ENCODE peak calls at places on chromosome 3, in eight cellular contexts. Z is T-helper 9 cell, I is AG20443, C is iPS-NIHi11, S is tibial artery, Y is NCI-H1694 treated with DMSO at 0.1 percent for 48 hours, N is NB4, A is left ventricle myocardium superior. H is an unnamed sample.

GRCh38 chr3:19147905-19148767 is at the start of gene KCNH8:
- DNase-seq in I (peak), C (peak), A (peak), S (no peak), Z (no peak), N (no peak), Y (peak), H (no peak)

GRCh38 chr3:59046839-59047238 is 3.0 kb downstream of the CFAP20DC start:
- DNase-seq in Z (no peak), C (peak), S (no peak), I (no peak), Y (no peak), A (no peak), N (no peak), H (no peak)

GRCh38 chr3:116030131-116030850 is 407.0 kb downstream of the GAP43 start:
- DNase-seq in Z (no peak), I (no peak), A (no peak), S (no peak), C (no peak), N (no peak), Y (no peak), H (no peak)

GRCh38 chr3:110969229-110970211 is 102.1 kb upstream of the NECTIN3 start:
- DNase-seq in S (no peak), A (no peak), N (no peak), I (no peak), Y (no peak), C (no peak), Z (no peak), H (no peak)

GRCh38 chr3:139286825-139287224 is 57.0 kb upstream of the MRPS22 start:
- DNase-seq in Y (no peak), S (no peak), Z (no peak), N (no peak), C (no peak), A (peak), I (no peak), H (no peak)

GRCh38 chr3:108035751-108036150 is 55.1 kb downstream of the CD47 start:
- DNase-seq in Y (no peak), Z (no peak), A (no peak), S (no peak), C (no peak), N (peak), I (no peak), H (no peak)

GRCh38 chr3:115071122-115071521 is 76.0 kb downstream of the ZBTB20 start:
- DNase-seq in Z (no peak), C (no peak), I (peak), N (no peak), A (no peak), S (no peak), Y (no peak), H (no peak)

GRCh38 chr3:128425142-128425845 is 41.4 kb downstream of the DNAJB8 start:
- DNase-seq in Y (peak), C (no peak), I (no peak), S (no peak), Z (no peak), A (no peak), N (no peak), H (no peak)

GRCh38 chr3:12946134-12946533 is 104.8 kb upstream of the RPL32 start:
- DNase-seq in A (no peak), Z (no peak), C (no peak), N (no peak), S (no peak), Y (no peak), I (no peak), H (no peak)

GRCh38 chr3:85193565-85193964 is 234.8 kb downstream of the CADM2 start:
- DNase-seq in C (no peak), S (no peak), Z (no peak), A (no peak), N (no peak), Y (no peak), I (no peak), H (no peak)

GRCh38 chr3:51687472-51688205 is 16.6 kb downstream of the TEX264 start:
- DNase-seq in S (no peak), A (peak), Y (no peak), C (no peak), Z (no peak), N (no peak), I (no peak), H (no peak)

H was measured in Karpas-422.